ENCODE peak calls at places on chromosomes 1 and 21, in ten cellular contexts. A, Q, E, V, L, U, I, F, H and B are unnamed samples.

GRCh38 chr1:221672160-221672762 is 69.6 kb downstream of the DUSP10 start:
- DNase-seq in A (peak; percentile 79), Q (no peak), E (peak; percentile 91), V (no peak), L (no peak), U (no peak), I (no peak), F (no peak), H (no peak), B (no peak)

GRCh38 chr21:27202301-27202700 is 235.4 kb upstream of the ADAMTS5 start:
- DNase-seq in A (no peak), Q (no peak), E (no peak), V (no peak), L (no peak), U (no peak), I (no peak), F (no peak), H (no peak), B (no peak)

GRCh38 chr1:245859510-245860114 is 647.5 kb downstream of the SMYD3 start:
- DNase-seq in A (peak; percentile 53), Q (no peak), E (peak; percentile 75), V (no peak), L (no peak), U (no peak), I (no peak), F (no peak), H (no peak), B (no peak)

GRCh38 chr1:15951341-15952153 is 24.4 kb downstream of the ZBTB17 start:
- DNase-seq in A (peak; percentile 51), Q (no peak), E (no peak), V (no peak), L (peak; percentile 77), U (no peak), I (no peak), F (no peak), H (peak; percentile 35), B (no peak)

GRCh38 chr21:38352536-38353219 is 95.9 kb downstream of the KCNJ15 start:
- DNase-seq in A (peak; percentile 89), Q (peak; percentile 6), E (peak; percentile 73), V (peak; percentile 20), L (peak; percentile 64), U (peak; percentile 59), I (peak; percentile 73), F (peak; percentile 77), H (no peak), B (peak; percentile 63)

GRCh38 chr1:203320546-203321272 is 15.4 kb downstream of the BTG2 start:
- DNase-seq in A (peak; percentile 35), Q (no peak), E (peak; percentile 18), V (no peak), L (peak; percentile 78), U (peak; percentile 87), I (no peak), F (peak; percentile 66), H (peak; percentile 41), B (peak; percentile 68)

GRCh38 chr1:58620259-58620658 is 43.2 kb upstream of the TACSTD2 start:
- DNase-seq in A (no peak), Q (no peak), E (no peak), V (no peak), L (no peak), U (peak; percentile 48), I (peak; percentile 62), F (no peak), H (no peak), B (no peak)

GRCh38 chr1:170967042-170967910 is 31.9 kb downstream of the MROH9 start:
- DNase-seq in A (peak; percentile 76), Q (no peak), E (peak; percentile 20), V (no peak), L (no peak), U (no peak), I (no peak), F (no peak), H (no peak), B (peak; percentile 17)

GRCh38 chr1:85078903-85079302 is 30.6 kb upstream of the MCOLN3 start:
- DNase-seq in A (peak; percentile 71), Q (no peak), E (peak; percentile 26), V (no peak), L (no peak), U (no peak), I (no peak), F (no peak), H (no peak), B (peak; percentile 25)

GRCh38 chr1:116927049-116927798 is 17.5 kb downstream of the PTGFRN start:
- DNase-seq in A (no peak), Q (no peak), E (no peak), V (no peak), L (no peak), U (no peak), I (no peak), F (no peak), H (no peak), B (no peak)

GRCh38 chr1:116825735-116826438 is 71.7 kb downstream of the CD2 start:
- DNase-seq in A (no peak), Q (no peak), E (no peak), V (no peak), L (no peak), U (peak; percentile 92), I (no peak), F (no peak), H (no peak), B (peak; percentile 22)

GRCh38 chr1:11670747-11671146 is 6.7 kb downstream of the FBXO6 start:
- DNase-seq in A (no peak), Q (no peak), E (no peak), V (no peak), L (no peak), U (no peak), I (no peak), F (no peak), H (no peak), B (no peak)